ENCODE peak calls at places on chromosomes 12 and 14, in seven cellular contexts. H, L, S, Q, C, K and N are unnamed samples. For H3K4me1, the result is how much of the 10 kb centered on the place peaks cover.

GRCh38 chr14:56580317-56580711 is 716 bp downstream of the TMEM260 start:
- DNase-seq in L (no peak), C (peak), Q (no peak), K (no peak), S (no peak), H (no peak), N (no peak)

GRCh38 chr12:98371419-98371818 is 144.0 kb upstream of the TMPO start:
- DNase-seq in Q (no peak), H (no peak), K (no peak), L (no peak), S (no peak), C (no peak), N (peak)

GRCh38 chr12:60148831-60149230 is 553.0 kb downstream of the SLC16A7 start:
- DNase-seq in K (no peak), S (no peak), Q (no peak), C (peak), L (no peak), H (no peak), N (peak)

GRCh38 chr12:49039421-49040363 is 20.9 kb downstream of the KMT2D start:
- DNase-seq in H (no peak), S (no peak), Q (no peak), K (peak), C (no peak), L (no peak), N (no peak)

GRCh38 chr12:45034861-45035265 is 16.0 kb downstream of the DBX2 start:
- DNase-seq in H (no peak), K (no peak), C (no peak), Q (no peak), S (peak), L (no peak), N (no peak)

GRCh38 chr12:113359939-113360748 is 1.8 kb downstream of the PLBD2 start:
- DNase-seq in K (no peak), Q (no peak), H (no peak), C (peak), L (no peak), S (peak), N (no peak)

GRCh38 chr12:8033153-8034044 is 883 bp downstream of the FOXJ2 start:
- DNase-seq in L (peak), H (peak), S (peak), C (peak), K (no peak), Q (peak), N (peak)

GRCh38 chr12:116456307-116456641 is 102.9 kb upstream of the MAP1LC3B2 start:
- DNase-seq in L (no peak), K (no peak), C (no peak), S (no peak), H (no peak), Q (no peak), N (no peak)

GRCh38 chr14:102776761-102777710 is at the start of gene TRAF3:
- DNase-seq in K (peak), L (peak), Q (peak), C (peak), S (peak), H (peak), N (peak)

GRCh38 chr12:11724888-11725310 is 75.4 kb downstream of the ETV6 start:
- DNase-seq in L (peak), S (no peak), H (no peak), Q (no peak), C (no peak), K (no peak), N (peak)

GRCh38 chr12:81128930-81129554 is 51.2 kb downstream of the ACSS3 start:
- DNase-seq in L (peak), Q (no peak), H (no peak), S (peak), K (no peak), C (peak), N (peak)

GRCh38 chr12:12812163-12812562 is 983 bp upstream of the DDX47 start:
- DNase-seq in H (no peak), C (no peak), L (no peak), Q (no peak), K (no peak), S (no peak), N (no peak)

GRCh38 chr14:58815046-58815701 is 177.4 kb downstream of the DACT1 start:
- DNase-seq in S (no peak), H (no peak), C (peak), Q (no peak), L (no peak), K (no peak), N (peak)

GRCh38 chr14:65354715-65355114 is 57.8 kb upstream of the FUT8 start:
- DNase-seq in L (peak), C (peak), H (no peak), Q (no peak), K (no peak), S (peak), N (no peak)

GRCh38 chr12:25583545-25583944 is 30.5 kb upstream of the LMNTD1 start:
- DNase-seq in Q (no peak), C (peak), S (peak), L (peak), H (no peak), K (no peak), N (peak)

GRCh38 chr12:95037906-95038305 is 34.4 kb upstream of the NDUFA12 start:
- DNase-seq in H (no peak), C (peak), K (no peak), S (no peak), L (no peak), Q (no peak), N (peak)

GRCh38 chr14:53979747-53980642 is 23.4 kb upstream of the BMP4 start:
- DNase-seq in S (peak), K (no peak), L (peak), C (no peak), H (no peak), Q (no peak), N (peak)

GRCh38 chr12:27975222-27976136 is 2.9 kb upstream of the PTHLH start:
- DNase-seq in C (peak), K (no peak), S (peak), H (no peak), Q (no peak), L (peak), N (peak)

GRCh38 chr12:114414866-114415524 is 9.1 kb upstream of the TBX5 start:
- DNase-seq in L (no peak), K (no peak), Q (no peak), S (peak), C (no peak), H (no peak), N (peak)

GRCh38 chr12:26097046-26097878 is 27.6 kb downstream of the BHLHE41 start:
- DNase-seq in H (peak), L (peak), S (peak), K (peak), C (peak), Q (peak), N (peak)

GRCh38 chr14:51552768-51553426 is 98.8 kb upstream of the FRMD6 start:
- DNase-seq in Q (no peak), S (no peak), H (no peak), K (no peak), L (peak), C (peak), N (peak)

GRCh38 chr14:58884442-58884841 is 246.7 kb downstream of the DACT1 start:
- DNase-seq in L (no peak), K (no peak), H (no peak), C (peak), S (no peak), Q (no peak), N (no peak)

GRCh38 chr12:62711626-62712305 is 223.2 kb downstream of the PPM1H start:
- DNase-seq in Q (no peak), H (no peak), S (no peak), L (no peak), K (no peak), C (no peak), N (no peak)

GRCh38 chr12:105228494-105228893 is 7.5 kb downstream of the APPL2 start:
- DNase-seq in C (no peak), L (no peak), H (no peak), Q (no peak), K (no peak), S (no peak), N (peak)

GRCh38 chr12:42705863-42706262 is 116.3 kb upstream of the PRICKLE1 start:
- DNase-seq in C (peak), S (no peak), Q (no peak), L (peak), H (no peak), K (no peak), N (peak)

GRCh38 chr12:12722351-12723146 is 5.4 kb downstream of the CDKN1B start:
- DNase-seq in S (peak), Q (no peak), C (peak), K (no peak), H (no peak), L (no peak), N (peak)

GRCh38 chr12:17759982-17760381 is 330.0 kb downstream of the RERGL start:
- DNase-seq in K (no peak), C (no peak), S (no peak), Q (no peak), H (no peak), L (no peak), N (no peak)

GRCh38 chr12:15350643-15351042 is 28.3 kb downstream of the PTPRO start:
- DNase-seq in H (no peak), C (no peak), L (no peak), K (no peak), S (no peak), Q (no peak), N (no peak)

GRCh38 chr14:74574706-74575105 is 37.3 kb downstream of the LTBP2 start:
- DNase-seq in K (no peak), C (no peak), Q (no peak), L (no peak), S (no peak), H (no peak), N (no peak)

GRCh38 chr12:38157933-38158401 is 158.6 kb upstream of the ALG10B start:
- DNase-seq in H (no peak), C (no peak), Q (no peak), L (no peak), S (no peak), K (peak), N (no peak)

GRCh38 chr14:58426819-58427288 is 477 bp downstream of the TIMM9 start:
- DNase-seq in S (peak), L (peak), H (peak), Q (peak), C (no peak), K (peak), N (peak)

GRCh38 chr12:10614056-10614370 is 604 bp upstream of the MAGOHB start:
- DNase-seq in K (no peak), C (no peak), H (no peak), L (no peak), S (no peak), Q (no peak), N (no peak)

GRCh38 chr14:23793532-23793931 is 157.4 kb downstream of the DHRS2 start:
- DNase-seq in H (no peak), K (no peak), Q (no peak), C (no peak), S (no peak), L (peak), N (no peak)

GRCh38 chr12:38138225-38139221 is 178.1 kb upstream of the ALG10B start:
- DNase-seq in Q (peak), C (peak), L (peak), K (peak), H (no peak), S (peak), N (peak)

GRCh38 chr14:101953151-101953550 is 11.2 kb upstream of the DYNC1H1 start:
- DNase-seq in S (no peak), K (peak), H (no peak), L (no peak), C (no peak), Q (no peak), N (no peak)

GRCh38 chr12:56585098-56585497 is 45.0 kb downstream of the BAZ2A start:
- DNase-seq in S (no peak), H (no peak), Q (no peak), L (no peak), C (no peak), K (no peak), N (no peak)

GRCh38 chr12:104480012-104480411 is 23.3 kb downstream of the CHST11 start:
- DNase-seq in H (no peak), K (no peak), Q (no peak), L (no peak), S (no peak), C (no peak), N (no peak)

DNA sequence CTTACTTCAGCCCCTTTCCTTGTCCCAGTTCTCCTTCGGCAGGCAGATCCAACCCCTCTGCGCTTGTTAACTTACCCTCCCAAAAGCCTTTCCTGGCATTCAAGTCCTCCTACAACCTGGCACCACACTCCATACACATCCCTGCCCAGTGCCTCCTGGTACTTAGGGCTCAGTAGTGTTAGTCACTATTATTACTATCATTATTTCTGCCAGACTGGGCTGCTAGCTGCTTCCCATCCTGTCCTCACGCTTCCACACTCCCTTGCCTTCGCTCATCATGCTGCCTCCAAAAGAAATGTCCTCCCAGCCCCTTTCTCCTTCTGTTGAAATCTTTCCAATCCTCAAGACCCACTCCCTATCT is 1.6 kb upstream of the HDAC7 start:
- DNase-seq in H (no peak), Q (no peak), S (no peak), L (no peak), C (no peak), K (no peak), N (no peak)
- H3K4me1 ChIP-seq in H (half or more), Q (half or more), S (under half), L (half or more), C (half or more), K (half or more), N (under half)

GRCh38 chr12:2166696-2167095 is 113.9 kb downstream of the CACNA1C start:
- DNase-seq in H (no peak), Q (no peak), K (no peak), S (no peak), L (no peak), C (no peak), N (no peak)
- H3K4me1 ChIP-seq in H (under half), Q (under half), K (under half), S (under half), L (under half), C (under half), N (under half)

GRCh38 chr12:120229583-120230325 is 28.8 kb upstream of the RPLP0 start:
- DNase-seq in K (no peak), S (peak), H (no peak), L (no peak), C (peak), Q (no peak), N (peak)

GRCh38 chr12:120230326-120230973 is 29.5 kb upstream of the RPLP0 start:
- DNase-seq in H (no peak), Q (no peak), K (no peak), S (peak), L (peak), C (peak), N (peak)

GRCh38 chr12:120229071-120229582 is 28.2 kb upstream of the RPLP0 start:
- DNase-seq in Q (no peak), S (no peak), L (peak), C (peak), H (no peak), K (no peak), N (no peak)

GRCh38 chr12:120231316-120232011 is 30.6 kb upstream of the RPLP0 start:
- DNase-seq in S (peak), C (peak), H (peak), L (peak), K (no peak), Q (peak), N (peak)

GRCh38 chr12:120230974-120231315 is 30.0 kb upstream of the RPLP0 start:
- DNase-seq in C (no peak), K (no peak), Q (no peak), L (no peak), S (no peak), H (no peak), N (no peak)
- H3K4me1 ChIP-seq in C (half or more), K (half or more), Q (half or more), L (half or more), S (half or more), H (half or more), N (half or more)

GRCh38 chr12:124524231-124524925 is 43.0 kb downstream of the NCOR2 start:
- DNase-seq in H (no peak), K (no peak), Q (no peak), C (peak), L (no peak), S (no peak), N (peak)

GRCh38 chr12:124523071-124523470 is 44.3 kb downstream of the NCOR2 start:
- DNase-seq in L (peak), S (no peak), H (no peak), C (no peak), Q (no peak), K (no peak), N (no peak)

GRCh38 chr12:124527861-124528561 is 39.4 kb downstream of the NCOR2 start:
- DNase-seq in Q (no peak), C (no peak), L (no peak), K (no peak), S (peak), H (peak), N (no peak)

GRCh38 chr12:124525455-124525854 is 42.0 kb downstream of the NCOR2 start:
- DNase-seq in S (no peak), Q (no peak), H (peak), K (no peak), L (peak), C (no peak), N (no peak)

GRCh38 chr12:124525927-124526692 is 41.3 kb downstream of the NCOR2 start:
- DNase-seq in H (peak), S (no peak), K (no peak), L (no peak), C (no peak), Q (no peak), N (no peak)
- H3K4me1 ChIP-seq in H (under half), S (under half), K (under half), L (under half), C (under half), Q (under half), N (under half)

GRCh38 chr14:99560946-99561683 is 42.9 kb downstream of the CCDC85C start:
- DNase-seq in K (no peak), L (peak), H (no peak), C (peak), Q (no peak), S (no peak), N (no peak)
- H3K4me1 ChIP-seq in K (under half), L (half or more), H (under half), C (under half), Q (under half), S (under half), N (under half)

GRCh38 chr14:104555621-104556255 is 23.8 kb upstream of the C14orf180 start:
- DNase-seq in Q (no peak), H (no peak), L (no peak), S (peak), K (peak), C (no peak), N (no peak)

GRCh38 chr14:104554608-104555401 is 24.8 kb upstream of the C14orf180 start:
- DNase-seq in H (no peak), Q (no peak), L (peak), C (no peak), K (peak), S (no peak), N (no peak)

GRCh38 chr14:104557766-104558165 is 21.8 kb upstream of the C14orf180 start:
- DNase-seq in H (no peak), L (peak), Q (no peak), S (no peak), C (no peak), K (peak), N (no peak)

GRCh38 chr14:104557086-104557485 is 22.5 kb upstream of the C14orf180 start:
- DNase-seq in C (no peak), H (no peak), L (peak), K (peak), Q (no peak), S (peak), N (no peak)

DNA sequence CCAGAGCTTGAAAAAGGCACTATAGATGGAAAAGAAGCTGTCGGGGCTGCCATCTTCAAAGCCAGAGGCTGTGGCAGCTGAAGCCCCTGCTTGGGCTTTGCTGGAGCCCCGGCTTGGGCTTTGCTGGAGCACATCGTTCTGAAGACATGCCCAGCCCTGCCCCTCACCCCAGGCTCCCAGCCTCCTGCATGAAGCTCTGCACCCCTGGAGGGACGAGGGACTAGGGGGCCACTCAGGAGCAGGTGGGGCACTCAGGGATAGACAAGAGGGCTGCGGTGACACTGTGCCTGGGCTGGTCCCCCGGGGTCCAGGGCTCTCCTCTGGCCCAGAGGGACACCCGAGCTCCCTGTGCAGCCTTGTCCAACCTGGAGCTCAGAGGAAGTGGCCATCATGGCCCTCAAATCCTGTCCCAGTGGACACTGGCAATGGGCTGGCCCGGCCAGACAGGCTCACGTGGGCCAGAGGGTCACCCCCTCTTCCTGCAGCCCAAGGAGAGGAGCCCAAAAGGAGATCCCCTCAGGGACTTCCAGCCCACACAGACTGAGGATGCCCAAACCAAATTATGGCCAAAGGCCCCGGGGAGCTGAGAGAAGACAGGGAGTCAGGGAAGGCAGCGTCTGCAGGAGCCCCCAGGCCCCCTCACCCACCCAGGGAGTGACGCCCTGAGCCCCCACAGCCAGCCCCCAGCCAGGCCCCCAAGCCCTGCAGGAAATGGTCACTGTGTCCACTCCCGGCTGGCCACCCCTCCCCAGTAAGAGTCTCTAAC is 23.1 kb upstream of the C14orf180 start:
- DNase-seq in S (no peak), L (peak), Q (no peak), K (peak), C (no peak), H (no peak), N (no peak)
- H3K4me1 ChIP-seq in S (under half), L (under half), Q (under half), K (under half), C (under half), H (under half), N (under half)